ENCODE peak calls at places on chromosome 1, in four cellular contexts. A is mesenchymal stem cell; N is CD4-positive, alpha-beta T cell; P is fibroblast of the aortic adventitia. V is an unnamed sample.

GRCh38 chr1:117365350-117366280 is 1.6 kb upstream of the MAN1A2 start:
- DNase-seq in A (peak; percentile 20), N (no peak), P (peak; percentile 43), V (peak; percentile 57)

GRCh38 chr1:225498539-225499135 is 70.8 kb upstream of the LBR start:
- DNase-seq in A (peak; percentile 51), N (no peak), P (peak; percentile 80), V (peak; percentile 69)

GRCh38 chr1:241990040-241990439 is 8.9 kb downstream of the MAP1LC3C start:
- DNase-seq in A (peak; percentile 70), N (no peak), P (peak; percentile 95), V (peak; percentile 99)

GRCh38 chr1:156627313-156627880 is 8.2 kb downstream of the HAPLN2 start:
- DNase-seq in A (peak; percentile 74), N (peak; percentile 30), P (peak; percentile 46), V (peak; percentile 59)

GRCh38 chr1:15989776-15990175 is 13.9 kb upstream of the ZBTB17 start:
- DNase-seq in A (no peak), N (no peak), P (no peak), V (no peak)

GRCh38 chr1:3158329-3158728 is 89.3 kb downstream of the PRDM16 start:
- DNase-seq in A (no peak), N (no peak), P (no peak), V (no peak)

GRCh38 chr1:246677842-246678241 is 46.4 kb upstream of the SCCPDH start:
- DNase-seq in A (peak; percentile 5), N (no peak), P (no peak), V (no peak)

GRCh38 chr1:243917863-243918565 is 68.0 kb upstream of the AKT3 start:
- DNase-seq in A (peak; percentile 71), N (no peak), P (peak; percentile 37), V (peak; percentile 68)

GRCh38 chr1:37858931-37859506 is 373 bp downstream of the MTF1 start:
- DNase-seq in A (peak; percentile 64), N (no peak), P (peak; percentile 29), V (peak; percentile 73)

GRCh38 chr1:178536844-178537371 is 24.0 kb downstream of the TEX35 start:
- DNase-seq in A (peak; percentile 84), N (no peak), P (peak; percentile 99), V (peak; percentile 99)

GRCh38 chr1:200960948-200961340 is 62.6 kb downstream of the KIF21B start:
- DNase-seq in A (no peak), N (no peak), P (no peak), V (no peak)

GRCh38 chr1:7335224-7335879 is 435.7 kb upstream of the VAMP3 start:
- DNase-seq in A (peak; percentile 46), N (no peak), P (no peak), V (no peak)

GRCh38 chr1:30535595-30536325 is 187.6 kb downstream of the MATN1 start:
- DNase-seq in A (no peak), N (no peak), P (no peak), V (no peak)

GRCh38 chr1:113452921-113453770 is 62.8 kb downstream of the MAGI3 start:
- DNase-seq in A (peak; percentile 46), N (no peak), P (peak; percentile 69), V (peak; percentile 63)

GRCh38 chr1:55707196-55707595 is 492.0 kb upstream of the USP24 start:
- DNase-seq in A (no peak), N (no peak), P (no peak), V (no peak)

GRCh38 chr1:149962039-149962647 is 25.5 kb upstream of the MTMR11 start:
- DNase-seq in A (peak; percentile 81), N (peak; percentile 37), P (peak; percentile 90), V (peak; percentile 83)

GRCh38 chr1:180501865-180502360 is 464 bp downstream of the ACBD6 start:
- DNase-seq in A (no peak), N (no peak), P (no peak), V (peak; percentile 81)

GRCh38 chr1:245822997-245823396 is 668.2 kb downstream of the KIF26B start:
- DNase-seq in A (peak; percentile 82), N (no peak), P (peak; percentile 99), V (peak; percentile 94)

GRCh38 chr1:229253170-229253974 is 17.5 kb upstream of the RAB4A start:
- DNase-seq in A (peak; percentile 44), N (no peak), P (no peak), V (peak; percentile 19)

GRCh38 chr1:119811428-119811827 is at the start of gene REG4:
- DNase-seq in A (no peak), N (no peak), P (no peak), V (no peak)

GRCh38 chr1:67659229-67659628 is 25.8 kb upstream of the GADD45A start:
- DNase-seq in A (no peak), N (no peak), P (no peak), V (no peak)

GRCh38 chr1:20350421-20350820 is 59.7 kb downstream of the VWA5B1 start:
- DNase-seq in A (no peak), N (no peak), P (no peak), V (no peak)

GRCh38 chr1:59609245-59609644 is 205.5 kb upstream of the HOOK1 start:
- DNase-seq in A (no peak), N (no peak), P (no peak), V (no peak)

GRCh38 chr1:109369167-109369746 is 28.5 kb downstream of the SORT1 start:
- DNase-seq in A (no peak), N (no peak), P (no peak), V (peak; percentile 59)

GRCh38 chr1:14599173-14599754 is 779 bp downstream of the KAZN start:
- DNase-seq in A (no peak), N (no peak), P (peak; percentile 15), V (peak; percentile 22)